ENCODE peak calls at places on chromosomes 12 and 14, in ten cellular contexts. A is RWPE1; R is left lung; K is effector memory CD4-positive, alpha-beta T cell; S is ovary; F is psoas muscle; B is mesendoderm; T is body of pancreas; X is caudate nucleus; N is esophagus squamous epithelium. G is an unnamed sample.

GRCh38 chr14:69093551-69094421 is 59.1 kb downstream of the DCAF5 start:
- DNase-seq in A (no peak), R (no peak), K (no peak), S (no peak), F (no peak), B (peak; percentile 92), T (peak; percentile 16), X (peak; percentile 8), N (no peak), G (peak; percentile 1)

GRCh38 chr12:27970981-27971489 is 1.5 kb downstream of the PTHLH start:
- DNase-seq in A (peak; percentile 27), R (no peak), K (no peak), S (no peak), F (no peak), B (peak; percentile 63), T (no peak), X (no peak), N (no peak), G (no peak)

GRCh38 chr12:102480401-102480800 is at the start of gene IGF1:
- DNase-seq in A (no peak), R (no peak), K (no peak), S (peak; percentile 23), F (no peak), B (peak; percentile 38), T (no peak), X (no peak), N (no peak), G (no peak)

GRCh38 chr14:69580009-69580577 is 5.4 kb upstream of the CCDC177 start:
- DNase-seq in A (peak; percentile 53), R (no peak), K (no peak), S (peak; percentile 25), F (no peak), B (peak; percentile 91), T (peak; percentile 35), X (peak; percentile 8), N (no peak), G (no peak)

GRCh38 chr12:98686603-98687002 is 41.5 kb downstream of the APAF1 start:
- DNase-seq in A (no peak), R (no peak), K (no peak), S (no peak), F (no peak), B (no peak), T (no peak), X (no peak), N (no peak), G (no peak)

GRCh38 chr14:60311417-60311816 is 62.4 kb downstream of the PPM1A start:
- DNase-seq in A (no peak), R (no peak), K (no peak), S (no peak), F (no peak), B (peak; percentile 43), T (no peak), X (no peak), N (no peak), G (no peak)

GRCh38 chr12:452667-453210 is 7.0 kb upstream of the B4GALNT3 start:
- DNase-seq in A (no peak), R (peak; percentile 81), K (peak; percentile 40), S (no peak), F (peak; percentile 22), B (no peak), T (no peak), X (no peak), N (no peak), G (no peak)

GRCh38 chr14:79278798-79279644 is 932.3 kb downstream of the DIO2 start:
- DNase-seq in A (peak; percentile 77), R (peak; percentile 89), K (no peak), S (peak; percentile 28), F (peak; percentile 47), B (peak; percentile 97), T (peak; percentile 93), X (peak; percentile 66), N (no peak), G (no peak)

GRCh38 chr14:79407572-79407971 is 803.7 kb downstream of the DIO2 start:
- DNase-seq in A (no peak), R (no peak), K (no peak), S (no peak), F (no peak), B (peak; percentile 57), T (no peak), X (no peak), N (no peak), G (no peak)

GRCh38 chr12:99146185-99146584 is 501.1 kb downstream of the APAF1 start:
- DNase-seq in A (no peak), R (no peak), K (no peak), S (no peak), F (no peak), B (no peak), T (no peak), X (no peak), N (no peak), G (no peak)

GRCh38 chr12:92899388-92900001 is 29.6 kb downstream of the EEA1 start:
- DNase-seq in A (peak; percentile 89), R (no peak), K (no peak), S (peak; percentile 88), F (peak; percentile 86), B (peak; percentile 94), T (peak; percentile 38), X (no peak), N (no peak), G (peak; percentile 20)

GRCh38 chr14:38125484-38125912 is 82.2 kb upstream of the SSTR1 start:
- DNase-seq in A (no peak), R (peak; percentile 25), K (no peak), S (no peak), F (no peak), B (no peak), T (peak; percentile 24), X (no peak), N (no peak), G (no peak)

GRCh38 chr14:95294834-95295599 is 24.7 kb downstream of the CLMN start:
- DNase-seq in A (peak; percentile 64), R (no peak), K (no peak), S (no peak), F (no peak), B (no peak), T (peak; percentile 82), X (no peak), N (no peak), G (no peak)

GRCh38 chr14:67358914-67359313 is 690 bp downstream of the ATP6V1D start:
- DNase-seq in A (peak; percentile 4), R (no peak), K (no peak), S (no peak), F (no peak), B (peak; percentile 62), T (no peak), X (no peak), N (no peak), G (no peak)

GRCh38 chr12:9327307-9327706 is 119.1 kb upstream of the PZP start:
- DNase-seq in A (no peak), R (no peak), K (no peak), S (no peak), F (no peak), B (no peak), T (no peak), X (no peak), N (no peak), G (no peak)

DNA sequence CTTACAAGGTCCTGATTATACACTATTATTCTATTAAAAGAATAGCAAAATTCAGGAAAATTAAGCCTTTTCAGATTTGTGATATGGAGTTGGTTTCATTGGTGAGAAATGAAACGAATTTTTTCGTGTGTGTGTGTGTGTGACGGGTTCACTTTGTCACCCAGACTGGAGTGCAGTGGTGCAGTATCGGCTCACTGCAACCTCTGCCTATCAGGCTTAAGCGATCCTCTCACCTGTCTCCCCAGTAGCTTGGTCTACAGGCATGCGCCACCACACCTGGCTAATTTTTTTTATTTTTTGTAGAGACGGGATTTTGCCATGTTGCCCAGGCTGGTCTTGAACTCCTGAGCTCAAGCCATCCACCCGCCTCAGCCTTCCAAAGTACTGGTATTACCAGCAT is 9.7 kb downstream of the PCBP2 start:
- DNase-seq in A (no peak), R (no peak), K (no peak), S (no peak), F (no peak), B (no peak), T (no peak), X (no peak), N (no peak), G (no peak)
- H3K27ac ChIP-seq in A (no peak overlapping the region), R (no peak overlapping the region), K (no peak overlapping the region), S (no peak overlapping the region), F (peak overlapping the region; percentile 64), B (no peak overlapping the region), T (no peak overlapping the region), X (no peak overlapping the region), N (no peak overlapping the region), G (no peak overlapping the region)

GRCh38 chr14:71521238-71521637 is 411.0 kb upstream of the RGS6 start:
- DNase-seq in A (no peak), R (no peak), K (no peak), S (no peak), F (no peak), B (peak; percentile 61), T (no peak), X (no peak), N (no peak), G (no peak)
- H3K27ac ChIP-seq in A (no peak overlapping the region), R (no peak overlapping the region), K (no peak overlapping the region), S (no peak overlapping the region), F (no peak overlapping the region), B (no peak overlapping the region), T (no peak overlapping the region), X (no peak overlapping the region), N (no peak overlapping the region), G (no peak overlapping the region)

GRCh38 chr12:113359133-113359938 is 949 bp downstream of the PLBD2 start:
- DNase-seq in A (no peak), R (no peak), K (no peak), S (peak; percentile 71), F (peak; percentile 67), B (no peak), T (peak; percentile 30), X (peak; percentile 62), N (no peak), G (peak; percentile 70)
- H3K27ac ChIP-seq in A (peak overlapping the region; percentile 70), R (peak overlapping the region; percentile 80), K (peak overlapping the region; percentile 64), S (peak overlapping the region; percentile 84), F (peak overlapping the region; percentile 89), B (no peak overlapping the region), T (peak overlapping the region; percentile 87), X (peak overlapping the region; percentile 74), N (peak overlapping the region; percentile 74), G (peak overlapping the region; percentile 87)

GRCh38 chr14:81434230-81434629 is 34.1 kb upstream of the STON2 start:
- DNase-seq in A (no peak), R (no peak), K (no peak), S (no peak), F (no peak), B (peak; percentile 70), T (no peak), X (no peak), N (no peak), G (no peak)

GRCh38 chr14:81435578-81436295 is 35.6 kb upstream of the STON2 start:
- DNase-seq in A (peak; percentile 69), R (peak; percentile 85), K (no peak), S (peak; percentile 63), F (peak; percentile 65), B (peak; percentile 67), T (peak; percentile 52), X (peak; percentile 44), N (no peak), G (peak; percentile 60)

GRCh38 chr14:81437226-81437625 is 37.1 kb upstream of the STON2 start:
- DNase-seq in A (no peak), R (no peak), K (no peak), S (no peak), F (no peak), B (no peak), T (no peak), X (no peak), N (no peak), G (no peak)

GRCh38 chr14:81435048-81435577 is 35.0 kb upstream of the STON2 start:
- DNase-seq in A (no peak), R (no peak), K (no peak), S (no peak), F (no peak), B (no peak), T (no peak), X (no peak), N (no peak), G (no peak)

GRCh38 chr14:81436296-81437138 is 36.4 kb upstream of the STON2 start:
- DNase-seq in A (peak; percentile 94), R (peak; percentile 91), K (no peak), S (peak; percentile 80), F (peak; percentile 85), B (peak; percentile 91), T (peak; percentile 78), X (peak; percentile 45), N (no peak), G (peak; percentile 76)
- H3K27ac ChIP-seq in A (peak overlapping the region; percentile 85), R (no peak overlapping the region), K (no peak overlapping the region), S (peak overlapping the region; percentile 46), F (peak overlapping the region; percentile 74), B (no peak overlapping the region), T (no peak overlapping the region), X (no peak overlapping the region), N (peak overlapping the region; percentile 71), G (no peak overlapping the region)

G was measured in substantia nigra.